ENCODE peak calls at places on chromosomes 3 and 15, in seven cellular contexts. H, F, T, O, R, B and N are unnamed samples.

GRCh38 chr3:192275741-192276355 is 451.5 kb downstream of the FGF12 start:
- DNase-seq in H (no peak), F (peak; percentile 14), T (no peak), O (peak; percentile 4), R (no peak), B (no peak), N (no peak)

GRCh38 chr3:4830586-4830914 is 148.7 kb upstream of the BHLHE40 start:
- DNase-seq in H (no peak), F (no peak), T (no peak), O (no peak), R (no peak), B (no peak), N (no peak)

GRCh38 chr15:48040166-48040817 is 80.5 kb upstream of the SLC24A5 start:
- DNase-seq in H (no peak), F (peak; percentile 9), T (no peak), O (peak; percentile 61), R (peak; percentile 34), B (no peak), N (peak; percentile 14)

GRCh38 chr3:126151562-126152302 is 28.7 kb downstream of the ALDH1L1 start:
- DNase-seq in H (peak; percentile 15), F (no peak), T (no peak), O (no peak), R (peak; percentile 14), B (peak; percentile 20), N (no peak)

GRCh38 chr3:29285356-29286070 is 4.6 kb downstream of the RBMS3 start:
- DNase-seq in H (no peak), F (peak; percentile 33), T (no peak), O (peak; percentile 45), R (no peak), B (no peak), N (peak; percentile 28)

GRCh38 chr3:71131385-71131871 is 452.1 kb downstream of the FOXP1 start:
- DNase-seq in H (no peak), F (no peak), T (no peak), O (no peak), R (no peak), B (no peak), N (no peak)

GRCh38 chr3:12428131-12428530 is 56.1 kb upstream of the TSEN2 start:
- DNase-seq in H (no peak), F (no peak), T (no peak), O (no peak), R (no peak), B (no peak), N (no peak)

GRCh38 chr3:181265750-181266333 is 276.3 kb upstream of the DNAJC19 start:
- DNase-seq in H (no peak), F (no peak), T (no peak), O (no peak), R (no peak), B (no peak), N (no peak)

GRCh38 chr3:14509796-14510100 is 30.4 kb downstream of the GRIP2 start:
- DNase-seq in H (no peak), F (no peak), T (no peak), O (no peak), R (no peak), B (no peak), N (no peak)

GRCh38 chr15:65875458-65875857 is 6.2 kb downstream of the RAB11A start:
- DNase-seq in H (no peak), F (peak; percentile 11), T (no peak), O (no peak), R (no peak), B (no peak), N (no peak)

GRCh38 chr3:69651765-69652164 is 87.5 kb upstream of the MITF start:
- DNase-seq in H (no peak), F (no peak), T (no peak), O (no peak), R (no peak), B (no peak), N (peak; percentile 65)

GRCh38 chr3:138901579-138901978 is 45.4 kb downstream of the FOXL2 start:
- DNase-seq in H (no peak), F (no peak), T (no peak), O (no peak), R (no peak), B (no peak), N (no peak)

GRCh38 chr3:3013299-3013698 is 96.9 kb downstream of the IL5RA start:
- DNase-seq in H (no peak), F (no peak), T (no peak), O (no peak), R (no peak), B (no peak), N (no peak)

GRCh38 chr3:128296469-128297251 is 143.4 kb downstream of the EEFSEC start:
- DNase-seq in H (peak; percentile 20), F (no peak), T (no peak), O (no peak), R (no peak), B (peak; percentile 38), N (no peak)

GRCh38 chr3:147008886-147009285 is 397.5 kb downstream of the ZIC4 start:
- DNase-seq in H (no peak), F (no peak), T (no peak), O (no peak), R (no peak), B (no peak), N (no peak)

GRCh38 chr3:63753567-63753966 is 65.5 kb upstream of the C3orf49 start:
- DNase-seq in H (no peak), F (peak; percentile 31), T (peak; percentile 15), O (peak; percentile 5), R (peak; percentile 52), B (no peak), N (peak; percentile 34)

GRCh38 chr3:30894521-30895289 is at the start of gene GADL1:
- DNase-seq in H (peak; percentile 54), F (peak; percentile 8), T (peak; percentile 27), O (peak; percentile 38), R (peak; percentile 54), B (peak; percentile 74), N (peak; percentile 35)

GRCh38 chr15:62849316-62850129 is 193.0 kb upstream of the TPM1 start:
- DNase-seq in H (no peak), F (no peak), T (no peak), O (peak; percentile 7), R (peak; percentile 64), B (no peak), N (peak; percentile 17)

DNA sequence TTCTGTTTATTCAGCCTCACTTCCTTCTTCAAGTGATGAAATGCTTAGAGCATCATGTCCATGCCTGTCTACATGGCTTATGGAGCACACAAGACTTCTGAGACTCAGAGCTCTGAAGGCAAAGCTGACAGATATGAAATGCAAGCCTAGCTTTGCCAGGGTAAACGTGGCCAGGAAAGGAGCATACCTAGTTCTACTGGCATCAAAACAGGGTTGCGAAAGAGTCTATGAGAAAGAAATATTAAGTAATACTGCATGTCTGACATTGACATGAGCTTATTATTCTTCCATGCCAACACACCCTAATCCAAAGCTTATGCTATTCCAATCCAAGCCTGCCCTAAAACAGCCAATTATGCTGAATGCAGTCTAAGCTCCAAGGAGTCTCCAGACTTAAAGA is 391.5 kb downstream of the ERC2 start:
- DNase-seq in H (no peak), F (no peak), T (no peak), O (no peak), R (peak; percentile 7), B (no peak), N (no peak)
- H2BK120ac ChIP-seq in H (no peak overlapping the region), F (no peak overlapping the region), T (no peak overlapping the region), O (no peak overlapping the region), R (no peak overlapping the region), B (no peak overlapping the region), N (no peak overlapping the region)

GRCh38 chr3:98986073-98986472 is 84.6 kb upstream of the DCBLD2 start:
- DNase-seq in H (peak; percentile 39), F (peak; percentile 97), T (peak; percentile 82), O (peak; percentile 79), R (peak; percentile 71), B (no peak), N (peak; percentile 95)
- H3K18ac ChIP-seq in H (no peak overlapping the region), F (no peak overlapping the region), T (no peak overlapping the region), O (no peak overlapping the region), R (no peak overlapping the region), B (no peak overlapping the region), N (no peak overlapping the region)

GRCh38 chr3:23941440-23941839 is 3.6 kb upstream of the NR1D2 start:
- DNase-seq in H (no peak), F (no peak), T (no peak), O (no peak), R (no peak), B (no peak), N (no peak)
- H2BK120ac ChIP-seq in H (no peak overlapping the region), F (no peak overlapping the region), T (no peak overlapping the region), O (no peak overlapping the region), R (no peak overlapping the region), B (no peak overlapping the region), N (no peak overlapping the region)

DNA sequence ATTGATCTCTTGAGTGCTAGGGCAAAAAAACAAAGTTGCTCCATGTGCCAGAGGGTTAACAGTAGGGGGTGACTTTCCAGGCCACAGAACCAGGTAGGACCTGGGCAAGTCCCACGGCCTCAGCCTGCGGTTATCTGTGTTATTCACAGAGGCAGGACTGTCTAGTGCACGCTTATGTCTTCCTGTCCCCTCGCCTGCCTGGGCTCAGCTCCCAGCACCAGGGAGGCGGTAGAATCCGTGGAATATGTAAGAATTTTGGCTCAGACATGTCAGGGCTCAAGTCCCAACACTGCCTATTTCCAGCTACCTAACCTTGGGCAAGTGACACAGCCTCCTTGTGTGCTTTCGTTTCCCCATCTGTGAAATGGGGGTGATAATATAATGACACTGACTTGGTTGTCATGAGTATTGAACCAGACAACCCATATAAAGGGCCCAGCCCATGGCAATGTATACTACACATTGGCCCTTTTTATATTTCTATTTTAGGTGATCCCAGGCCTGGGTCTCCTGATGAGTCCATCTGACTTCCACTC is 44.3 kb upstream of the FLNB start:
- DNase-seq in H (no peak), F (no peak), T (no peak), O (no peak), R (no peak), B (no peak), N (no peak)
- H3K18ac ChIP-seq in H (no peak overlapping the region), F (no peak overlapping the region), T (no peak overlapping the region), O (peak overlapping the region; percentile 6), R (peak overlapping the region; percentile 21), B (no peak overlapping the region), N (no peak overlapping the region)

DNA sequence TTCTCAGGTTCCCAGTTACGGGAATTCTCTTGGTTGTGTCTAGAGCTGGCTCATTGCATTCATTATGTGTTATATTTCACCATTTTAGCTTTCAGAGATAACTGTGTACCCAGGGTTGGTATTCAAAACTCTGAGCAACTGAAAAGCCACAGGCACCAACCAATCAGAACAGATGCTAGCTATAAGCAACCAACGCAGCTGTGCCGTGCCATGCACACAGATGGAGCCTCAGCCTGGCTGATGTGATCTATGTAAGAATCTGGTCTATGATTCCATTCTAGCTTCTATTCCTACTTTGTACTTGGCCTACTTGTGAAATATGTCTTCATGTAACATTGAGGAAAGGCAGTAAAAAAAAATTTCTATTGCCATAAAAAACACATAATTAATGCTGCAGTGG is 95.0 kb upstream of the CCDC80 start:
- DNase-seq in H (no peak), F (no peak), T (no peak), O (no peak), R (no peak), B (no peak), N (no peak)
- H2BK120ac ChIP-seq in H (no peak overlapping the region), F (no peak overlapping the region), T (no peak overlapping the region), O (no peak overlapping the region), R (no peak overlapping the region), B (no peak overlapping the region), N (no peak overlapping the region)

DNA sequence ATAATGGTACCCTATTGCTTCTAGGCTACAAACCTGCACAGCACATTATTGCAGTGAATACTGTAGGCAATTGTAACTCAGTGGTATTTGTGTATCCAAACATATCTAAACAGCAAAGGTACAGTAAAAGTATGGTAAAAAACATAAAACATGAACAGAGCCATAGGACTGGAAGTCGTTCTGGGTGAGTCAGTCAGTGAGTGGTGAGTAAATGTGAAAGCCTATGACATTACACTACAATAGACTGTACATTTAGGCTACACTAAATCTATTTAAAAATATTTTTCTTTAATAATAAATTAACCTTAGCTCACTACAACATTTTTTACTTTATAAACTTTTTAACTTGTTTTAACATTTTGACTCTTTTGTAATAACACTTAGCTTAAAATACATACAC is 21.3 kb downstream of the RAB6B start:
- DNase-seq in H (no peak), F (peak; percentile 10), T (no peak), O (no peak), R (no peak), B (no peak), N (no peak)
- H3K18ac ChIP-seq in H (no peak overlapping the region), F (no peak overlapping the region), T (no peak overlapping the region), O (no peak overlapping the region), R (no peak overlapping the region), B (no peak overlapping the region), N (no peak overlapping the region)